ENCODE peak calls at places on chromosomes 12 and 14, in ten cellular contexts. One of them, this sample, is unnamed.

GRCh38 chr12:13713746-13714400 is 267.5 kb downstream of the GRIN2B start:
- DNase-seq in tibial nerve: no peak
- DNase-seq in body of pancreas: no peak
- DNase-seq in RWPE1: no peak
- DNase-seq in fibroblast of lung: no peak
- DNase-seq in right atrium auricular region: no peak
- DNase-seq in K562: no peak
- DNase-seq in IMR-90: no peak
- DNase-seq in gastrocnemius medialis: no peak
- DNase-seq in lung: no peak
- DNase-seq in this sample: no peak

GRCh38 chr12:57520008-57520726 is at the start of gene DDIT3:
- DNase-seq in tibial nerve: peak; percentile 99
- DNase-seq in body of pancreas: peak; percentile 100
- DNase-seq in RWPE1: peak; percentile 97
- DNase-seq in fibroblast of lung: peak; percentile 99
- DNase-seq in right atrium auricular region: peak; percentile 100
- DNase-seq in K562: peak; percentile 97
- DNase-seq in IMR-90: peak; percentile 98
- DNase-seq in gastrocnemius medialis: peak; percentile 99
- DNase-seq in lung: peak; percentile 99
- DNase-seq in this sample: peak; percentile 94

GRCh38 chr12:92756905-92757598 is 54.3 kb downstream of the PLEKHG7 start:
- DNase-seq in tibial nerve: no peak
- DNase-seq in body of pancreas: no peak
- DNase-seq in RWPE1: no peak
- DNase-seq in fibroblast of lung: no peak
- DNase-seq in right atrium auricular region: no peak
- DNase-seq in K562: no peak
- DNase-seq in IMR-90: no peak
- DNase-seq in gastrocnemius medialis: no peak
- DNase-seq in lung: no peak
- DNase-seq in this sample: no peak

GRCh38 chr12:102680296-102680695 is 199.9 kb upstream of the IGF1 start:
- DNase-seq in tibial nerve: no peak
- DNase-seq in body of pancreas: no peak
- DNase-seq in RWPE1: no peak
- DNase-seq in fibroblast of lung: no peak
- DNase-seq in right atrium auricular region: no peak
- DNase-seq in K562: no peak
- DNase-seq in IMR-90: no peak
- DNase-seq in gastrocnemius medialis: no peak
- DNase-seq in lung: no peak
- DNase-seq in this sample: no peak

GRCh38 chr12:77914089-77914488 is 83.4 kb downstream of the NAV3 start:
- DNase-seq in tibial nerve: no peak
- DNase-seq in body of pancreas: no peak
- DNase-seq in RWPE1: no peak
- DNase-seq in fibroblast of lung: no peak
- DNase-seq in right atrium auricular region: no peak
- DNase-seq in K562: no peak
- DNase-seq in IMR-90: no peak
- DNase-seq in gastrocnemius medialis: no peak
- DNase-seq in lung: no peak
- DNase-seq in this sample: no peak

GRCh38 chr14:63175531-63175930 is 28.7 kb upstream of the RHOJ start:
- DNase-seq in tibial nerve: no peak
- DNase-seq in body of pancreas: no peak
- DNase-seq in RWPE1: no peak
- DNase-seq in fibroblast of lung: no peak
- DNase-seq in right atrium auricular region: no peak
- DNase-seq in K562: no peak
- DNase-seq in IMR-90: no peak
- DNase-seq in gastrocnemius medialis: no peak
- DNase-seq in lung: no peak
- DNase-seq in this sample: no peak

GRCh38 chr12:126191037-126191891 is 1126.0 kb downstream of the AACS start:
- DNase-seq in tibial nerve: no peak
- DNase-seq in body of pancreas: peak; percentile 86
- DNase-seq in RWPE1: no peak
- DNase-seq in fibroblast of lung: no peak
- DNase-seq in right atrium auricular region: no peak
- DNase-seq in K562: no peak
- DNase-seq in IMR-90: no peak
- DNase-seq in gastrocnemius medialis: no peak
- DNase-seq in lung: no peak
- DNase-seq in this sample: no peak

GRCh38 chr12:41407240-41407799 is 219.2 kb downstream of the PDZRN4 start:
- DNase-seq in tibial nerve: no peak
- DNase-seq in body of pancreas: peak; percentile 28
- DNase-seq in RWPE1: no peak
- DNase-seq in fibroblast of lung: no peak
- DNase-seq in right atrium auricular region: no peak
- DNase-seq in K562: no peak
- DNase-seq in IMR-90: no peak
- DNase-seq in gastrocnemius medialis: no peak
- DNase-seq in lung: no peak
- DNase-seq in this sample: peak; percentile 11

GRCh38 chr12:120367252-120367923 is 1.6 kb downstream of the MSI1 start:
- DNase-seq in tibial nerve: no peak
- DNase-seq in body of pancreas: peak; percentile 58
- DNase-seq in RWPE1: no peak
- DNase-seq in fibroblast of lung: no peak
- DNase-seq in right atrium auricular region: no peak
- DNase-seq in K562: peak; percentile 37
- DNase-seq in IMR-90: no peak
- DNase-seq in gastrocnemius medialis: no peak
- DNase-seq in lung: no peak
- DNase-seq in this sample: no peak
- H3K27ac ChIP-seq in tibial nerve: no peak overlapping the region
- H3K27ac ChIP-seq in body of pancreas: peak overlapping the region; percentile 72
- H3K27ac ChIP-seq in RWPE1: no peak overlapping the region
- H3K27ac ChIP-seq in fibroblast of lung: no peak overlapping the region
- H3K27ac ChIP-seq in right atrium auricular region: peak overlapping the region; percentile 73
- H3K27ac ChIP-seq in K562: no peak overlapping the region
- H3K27ac ChIP-seq in IMR-90: no peak overlapping the region
- H3K27ac ChIP-seq in gastrocnemius medialis: no peak overlapping the region
- H3K27ac ChIP-seq in lung: peak overlapping the region; percentile 57
- H3K27ac ChIP-seq in this sample: peak overlapping the region; percentile 40

GRCh38 chr12:53062011-53062961 is 12.4 kb downstream of the TNS2 start:
- DNase-seq in tibial nerve: no peak
- DNase-seq in body of pancreas: no peak
- DNase-seq in RWPE1: no peak
- DNase-seq in fibroblast of lung: no peak
- DNase-seq in right atrium auricular region: no peak
- DNase-seq in K562: no peak
- DNase-seq in IMR-90: no peak
- DNase-seq in gastrocnemius medialis: no peak
- DNase-seq in lung: no peak
- DNase-seq in this sample: no peak

GRCh38 chr12:53062977-53063707 is 13.3 kb downstream of the TNS2 start:
- DNase-seq in tibial nerve: no peak
- DNase-seq in body of pancreas: no peak
- DNase-seq in RWPE1: no peak
- DNase-seq in fibroblast of lung: no peak
- DNase-seq in right atrium auricular region: peak; percentile 59
- DNase-seq in K562: no peak
- DNase-seq in IMR-90: no peak
- DNase-seq in gastrocnemius medialis: no peak
- DNase-seq in lung: no peak
- DNase-seq in this sample: no peak

GRCh38 chr12:53065470-53065869 is 13.7 kb downstream of the SPRYD3 start:
- DNase-seq in tibial nerve: no peak
- DNase-seq in body of pancreas: no peak
- DNase-seq in RWPE1: no peak
- DNase-seq in fibroblast of lung: no peak
- DNase-seq in right atrium auricular region: peak; percentile 58
- DNase-seq in K562: no peak
- DNase-seq in IMR-90: no peak
- DNase-seq in gastrocnemius medialis: no peak
- DNase-seq in lung: peak; percentile 28
- DNase-seq in this sample: no peak

GRCh38 chr12:53064613-53065415 is 14.4 kb downstream of the SPRYD3 start:
- DNase-seq in tibial nerve: no peak
- DNase-seq in body of pancreas: no peak
- DNase-seq in RWPE1: no peak
- DNase-seq in fibroblast of lung: no peak
- DNase-seq in right atrium auricular region: no peak
- DNase-seq in K562: no peak
- DNase-seq in IMR-90: no peak
- DNase-seq in gastrocnemius medialis: no peak
- DNase-seq in lung: no peak
- DNase-seq in this sample: no peak

DNA sequence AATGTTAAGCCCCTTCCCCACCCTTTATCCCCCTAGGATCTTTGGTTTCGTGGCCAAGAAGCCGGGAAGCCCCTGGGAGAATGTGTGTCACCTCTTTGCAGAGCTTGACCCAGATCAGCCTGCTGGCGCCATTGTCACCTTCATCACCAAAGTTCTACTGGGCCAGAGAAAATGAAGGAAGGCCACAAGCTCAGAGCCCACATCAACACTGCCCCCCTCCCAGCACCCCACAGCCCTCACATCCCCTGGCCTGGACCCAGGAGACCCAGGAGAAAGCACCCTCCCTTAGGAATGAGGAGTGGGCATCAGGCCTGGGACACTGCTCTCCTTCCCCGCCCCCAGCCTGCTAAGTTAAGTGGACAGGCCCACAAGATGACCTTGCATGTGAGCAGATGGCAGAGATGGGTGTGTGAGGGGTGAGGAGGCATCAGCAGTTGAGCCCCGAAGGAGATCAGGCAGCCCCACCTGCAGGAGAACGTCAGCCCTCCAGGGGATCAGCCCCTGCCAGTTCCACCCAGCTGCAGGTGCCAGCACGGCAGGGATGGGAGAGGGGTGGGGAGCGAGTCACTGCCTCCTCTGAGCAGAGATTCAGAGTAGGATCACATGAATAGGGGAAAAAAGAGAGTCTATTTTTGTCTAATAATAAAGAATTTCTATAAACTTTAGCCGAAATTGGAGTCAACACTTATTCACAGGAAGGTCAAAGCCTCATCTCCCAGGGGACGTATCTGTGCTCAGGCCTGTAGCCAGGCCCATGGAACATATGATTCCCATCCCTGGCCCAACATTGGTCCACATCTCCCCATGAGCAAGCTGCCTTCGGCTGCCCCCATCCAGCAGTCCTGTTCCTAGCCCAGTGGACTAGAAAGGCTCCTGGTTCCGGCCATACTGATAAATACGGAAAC is 14.1 kb downstream of the TNS2 start:
- DNase-seq in tibial nerve: peak; percentile 81
- DNase-seq in body of pancreas: no peak
- DNase-seq in RWPE1: no peak
- DNase-seq in fibroblast of lung: peak; percentile 91
- DNase-seq in right atrium auricular region: peak; percentile 86
- DNase-seq in K562: no peak
- DNase-seq in IMR-90: peak; percentile 74
- DNase-seq in gastrocnemius medialis: no peak
- DNase-seq in lung: peak; percentile 29
- DNase-seq in this sample: no peak
- H3K27ac ChIP-seq in tibial nerve: peak overlapping the region; percentile 79
- H3K27ac ChIP-seq in body of pancreas: peak overlapping the region; percentile 27
- H3K27ac ChIP-seq in RWPE1: peak overlapping the region; percentile 97
- H3K27ac ChIP-seq in fibroblast of lung: peak overlapping the region; percentile 69
- H3K27ac ChIP-seq in right atrium auricular region: peak overlapping the region; percentile 80
- H3K27ac ChIP-seq in K562: no peak overlapping the region
- H3K27ac ChIP-seq in IMR-90: peak overlapping the region; percentile 51
- H3K27ac ChIP-seq in gastrocnemius medialis: peak overlapping the region; percentile 74
- H3K27ac ChIP-seq in lung: peak overlapping the region; percentile 2
- H3K27ac ChIP-seq in this sample: peak overlapping the region; percentile 80

GRCh38 chr14:22449612-22449930 is 139.5 kb downstream of the DAD1 start:
- DNase-seq in tibial nerve: no peak
- DNase-seq in body of pancreas: no peak
- DNase-seq in RWPE1: no peak
- DNase-seq in fibroblast of lung: no peak
- DNase-seq in right atrium auricular region: no peak
- DNase-seq in K562: no peak
- DNase-seq in IMR-90: no peak
- DNase-seq in gastrocnemius medialis: no peak
- DNase-seq in lung: no peak
- DNase-seq in this sample: no peak
- H3K27ac ChIP-seq in tibial nerve: no peak overlapping the region
- H3K27ac ChIP-seq in body of pancreas: no peak overlapping the region
- H3K27ac ChIP-seq in RWPE1: no peak overlapping the region
- H3K27ac ChIP-seq in fibroblast of lung: no peak overlapping the region
- H3K27ac ChIP-seq in right atrium auricular region: no peak overlapping the region
- H3K27ac ChIP-seq in K562: no peak overlapping the region
- H3K27ac ChIP-seq in IMR-90: no peak overlapping the region
- H3K27ac ChIP-seq in gastrocnemius medialis: no peak overlapping the region
- H3K27ac ChIP-seq in lung: no peak overlapping the region
- H3K27ac ChIP-seq in this sample: no peak overlapping the region

GRCh38 chr14:75307700-75308379 is 29.2 kb downstream of the FOS start:
- DNase-seq in tibial nerve: peak; percentile 93
- DNase-seq in body of pancreas: peak; percentile 92
- DNase-seq in RWPE1: peak; percentile 73
- DNase-seq in fibroblast of lung: peak; percentile 86
- DNase-seq in right atrium auricular region: peak; percentile 90
- DNase-seq in K562: peak; percentile 62
- DNase-seq in IMR-90: peak; percentile 76
- DNase-seq in gastrocnemius medialis: peak; percentile 73
- DNase-seq in lung: peak; percentile 89
- DNase-seq in this sample: peak; percentile 74

GRCh38 chr14:75306917-75307699 is 28.5 kb downstream of the FOS start:
- DNase-seq in tibial nerve: no peak
- DNase-seq in body of pancreas: no peak
- DNase-seq in RWPE1: no peak
- DNase-seq in fibroblast of lung: no peak
- DNase-seq in right atrium auricular region: no peak
- DNase-seq in K562: peak; percentile 41
- DNase-seq in IMR-90: peak; percentile 19
- DNase-seq in gastrocnemius medialis: no peak
- DNase-seq in lung: no peak
- DNase-seq in this sample: no peak

GRCh38 chr14:75315143-75315542 is 36.5 kb downstream of the FOS start:
- DNase-seq in tibial nerve: no peak
- DNase-seq in body of pancreas: peak; percentile 61
- DNase-seq in RWPE1: no peak
- DNase-seq in fibroblast of lung: peak; percentile 83
- DNase-seq in right atrium auricular region: peak; percentile 73
- DNase-seq in K562: no peak
- DNase-seq in IMR-90: peak; percentile 52
- DNase-seq in gastrocnemius medialis: no peak
- DNase-seq in lung: no peak
- DNase-seq in this sample: no peak

GRCh38 chr14:75310295-75311059 is 31.8 kb downstream of the FOS start:
- DNase-seq in tibial nerve: peak; percentile 69
- DNase-seq in body of pancreas: peak; percentile 88
- DNase-seq in RWPE1: no peak
- DNase-seq in fibroblast of lung: peak; percentile 95
- DNase-seq in right atrium auricular region: peak; percentile 97
- DNase-seq in K562: no peak
- DNase-seq in IMR-90: peak; percentile 86
- DNase-seq in gastrocnemius medialis: peak; percentile 54
- DNase-seq in lung: peak; percentile 74
- DNase-seq in this sample: peak; percentile 72
- H3K27ac ChIP-seq in tibial nerve: peak overlapping the region; percentile 39
- H3K27ac ChIP-seq in body of pancreas: peak overlapping the region; percentile 69
- H3K27ac ChIP-seq in RWPE1: peak overlapping the region; percentile 48
- H3K27ac ChIP-seq in fibroblast of lung: peak overlapping the region; percentile 37
- H3K27ac ChIP-seq in right atrium auricular region: peak overlapping the region; percentile 73
- H3K27ac ChIP-seq in K562: no peak overlapping the region
- H3K27ac ChIP-seq in IMR-90: peak overlapping the region; percentile 39
- H3K27ac ChIP-seq in gastrocnemius medialis: peak overlapping the region; percentile 63
- H3K27ac ChIP-seq in lung: peak overlapping the region; percentile 57
- H3K27ac ChIP-seq in this sample: peak overlapping the region; percentile 95

GRCh38 chr12:53061404-53062010 is 11.6 kb downstream of the TNS2 start:
- DNase-seq in tibial nerve: no peak
- DNase-seq in body of pancreas: peak; percentile 95
- DNase-seq in RWPE1: no peak
- DNase-seq in fibroblast of lung: no peak
- DNase-seq in right atrium auricular region: no peak
- DNase-seq in K562: no peak
- DNase-seq in IMR-90: no peak
- DNase-seq in gastrocnemius medialis: no peak
- DNase-seq in lung: peak; percentile 81
- DNase-seq in this sample: no peak
- H3K27ac ChIP-seq in tibial nerve: peak overlapping the region; percentile 49
- H3K27ac ChIP-seq in body of pancreas: peak overlapping the region; percentile 30
- H3K27ac ChIP-seq in RWPE1: peak overlapping the region; percentile 97
- H3K27ac ChIP-seq in fibroblast of lung: no peak overlapping the region
- H3K27ac ChIP-seq in right atrium auricular region: peak overlapping the region; percentile 60
- H3K27ac ChIP-seq in K562: no peak overlapping the region
- H3K27ac ChIP-seq in IMR-90: no peak overlapping the region
- H3K27ac ChIP-seq in gastrocnemius medialis: peak overlapping the region; percentile 74
- H3K27ac ChIP-seq in lung: no peak overlapping the region
- H3K27ac ChIP-seq in this sample: peak overlapping the region; percentile 48